ENCODE peak calls at places on chromosome 20, in seven cellular contexts. L is cardiac muscle cell, X is PC-9, N is MV-4-11, Q is K562, F is cerebellum, G is left ventricle myocardium superior. S is an unnamed sample.
A peak's percentile ranks its signal among the peaks of the same experiment; 100 is the strongest.

GRCh38 chr20:1323830-1324597 is 4.9 kb downstream of the SDCBP2 start:
- DNase-seq in L (no peak), X (no peak), G (peak; percentile 2), N (no peak), Q (no peak), F (no peak), S (no peak)

GRCh38 chr20:47021850-47022249 is 127.2 kb downstream of the EYA2 start:
- DNase-seq in G (no peak), N (no peak), F (no peak), L (no peak), Q (no peak), X (no peak), S (no peak)

GRCh38 chr20:33859157-33859695 is 48.1 kb downstream of the CHMP4B start:
- DNase-seq in L (peak; percentile 34), G (no peak), N (peak; percentile 23), F (no peak), Q (no peak), X (peak; percentile 26), S (no peak)

GRCh38 chr20:36447101-36447500 is 94.2 kb upstream of the MYL9 start:
- DNase-seq in L (no peak), Q (no peak), G (no peak), X (peak; percentile 80), N (no peak), F (no peak), S (no peak)

GRCh38 chr20:15703171-15703911 is 869.9 kb downstream of the KIF16B start:
- DNase-seq in N (peak; percentile 65), X (no peak), F (no peak), Q (no peak), L (no peak), G (no peak), S (no peak)

GRCh38 chr20:53950031-53950430 is 120.4 kb downstream of the BCAS1 start:
- DNase-seq in Q (no peak), F (no peak), N (peak; percentile 74), X (no peak), L (peak; percentile 21), G (no peak), S (no peak)

GRCh38 chr20:56515657-56516381 is 8.7 kb upstream of the FAM209A start:
- DNase-seq in L (peak; percentile 42), F (no peak), G (no peak), N (peak; percentile 6), Q (no peak), X (no peak), S (no peak)

GRCh38 chr20:58986286-58986967 is 5.4 kb downstream of the NELFCD start:
- DNase-seq in G (no peak), N (no peak), X (no peak), L (no peak), F (no peak), Q (no peak), S (peak; percentile 19)

GRCh38 chr20:4112490-4113420 is 97.4 kb upstream of the RNF24 start:
- DNase-seq in L (peak; percentile 87), G (peak; percentile 64), F (peak; percentile 48), X (peak; percentile 67), N (peak; percentile 35), Q (no peak), S (no peak)

GRCh38 chr20:44683263-44684046 is 31.7 kb upstream of the CCN5 start:
- DNase-seq in F (no peak), Q (peak; percentile 75), L (peak; percentile 64), X (peak; percentile 76), N (peak; percentile 43), G (peak; percentile 53), S (no peak)

GRCh38 chr20:17525650-17526049 is 5.5 kb downstream of the BFSP1 start:
- DNase-seq in N (no peak), Q (peak; percentile 44), X (peak; percentile 32), G (no peak), L (peak; percentile 47), F (no peak), S (no peak)

GRCh38 chr20:62056975-62057374 is 8.7 kb downstream of the TAF4 start:
- DNase-seq in F (no peak), Q (no peak), G (no peak), N (peak; percentile 51), L (no peak), X (no peak), S (no peak)

GRCh38 chr20:58075980-58076749 is 152.3 kb downstream of the ANKRD60 start:
- DNase-seq in Q (no peak), G (no peak), N (no peak), L (peak; percentile 31), X (no peak), F (no peak), S (no peak)

GRCh38 chr20:49303211-49303610 is 25.4 kb upstream of the ZNFX1 start:
- DNase-seq in G (no peak), N (peak; percentile 30), Q (no peak), L (peak; percentile 77), F (no peak), X (no peak), S (no peak)

GRCh38 chr20:9068896-9069663 is at the start of gene PLCB4:
- DNase-seq in Q (peak; percentile 9), G (peak; percentile 73), L (peak; percentile 34), X (peak; percentile 84), F (peak; percentile 78), N (no peak), S (no peak)

GRCh38 chr20:2756056-2756611 is 44.3 kb downstream of the CPXM1 start:
- DNase-seq in G (no peak), L (peak; percentile 80), F (no peak), N (no peak), Q (peak; percentile 60), X (peak; percentile 50), S (no peak)

GRCh38 chr20:59772931-59773913 is 160.2 kb downstream of the SYCP2 start:
- DNase-seq in F (no peak), N (no peak), L (no peak), G (no peak), Q (no peak), X (peak; percentile 48), S (no peak)

GRCh38 chr20:64199395-64199794 is 35.1 kb downstream of the MYT1 start:
- DNase-seq in F (no peak), N (no peak), X (no peak), G (no peak), L (no peak), Q (no peak), S (no peak)

GRCh38 chr20:37534401-37535157 is 6.9 kb upstream of the BLCAP start:
- DNase-seq in Q (peak; percentile 52), L (peak; percentile 86), F (peak; percentile 63), G (no peak), X (peak; percentile 64), N (peak; percentile 86), S (peak; percentile 70)

GRCh38 chr20:25247100-25247665 is 702 bp upstream of the PYGB start:
- DNase-seq in X (peak; percentile 60), F (no peak), G (peak; percentile 84), N (peak; percentile 34), L (peak; percentile 68), Q (peak; percentile 56), S (peak; percentile 85)

GRCh38 chr20:3248993-3249347 is 10.0 kb upstream of the SLC4A11 start:
- DNase-seq in L (no peak), Q (no peak), G (no peak), N (no peak), X (no peak), F (no peak), S (no peak)

GRCh38 chr20:39795401-39796272 is 833.5 kb downstream of the DHX35 start:
- DNase-seq in G (peak; percentile 25), X (no peak), Q (no peak), L (no peak), F (no peak), N (peak; percentile 71), S (no peak)

GRCh38 chr20:47198996-47199552 is 157.4 kb downstream of the ZMYND8 start:
- DNase-seq in X (no peak), L (no peak), F (no peak), Q (no peak), N (no peak), G (no peak), S (no peak)

GRCh38 chr20:21129861-21130260 is 4.0 kb downstream of the KIZ start:
- DNase-seq in Q (no peak), L (no peak), G (no peak), F (no peak), N (no peak), X (no peak), S (no peak)

GRCh38 chr20:45745015-45745414 is 22.9 kb downstream of the SPINT4 start:
- DNase-seq in G (no peak), L (no peak), N (no peak), Q (no peak), X (no peak), F (no peak), S (no peak)

GRCh38 chr20:63639093-63639860 is 12.4 kb upstream of the GMEB2 start:
- DNase-seq in F (no peak), Q (no peak), G (peak; percentile 75), L (no peak), X (no peak), N (peak; percentile 16), S (no peak)

GRCh38 chr20:51379601-51380341 is 162.7 kb downstream of the NFATC2 start:
- DNase-seq in G (no peak), X (no peak), L (no peak), Q (peak; percentile 74), N (no peak), F (no peak), S (no peak)

GRCh38 chr20:3889489-3890409 is 562 bp downstream of the PANK2 start:
- DNase-seq in Q (peak; percentile 65), N (peak; percentile 10), X (peak; percentile 16), G (peak; percentile 61), F (peak; percentile 28), L (no peak), S (no peak)

GRCh38 chr20:8152183-8152582 is 20.1 kb downstream of the PLCB1 start:
- DNase-seq in X (no peak), Q (no peak), G (no peak), N (no peak), L (peak; percentile 63), F (no peak), S (no peak)

GRCh38 chr20:21145424-21145823 is 19.5 kb downstream of the KIZ start:
- DNase-seq in Q (no peak), N (no peak), G (no peak), F (no peak), X (no peak), L (no peak), S (no peak)

S was measured in ascending aorta.